ENCODE peak calls at places on chromosomes 13 and 19, in four cellular contexts. H is pancreas, I is mucosa of descending colon, W is tibial artery. C is an unnamed sample. For H3K36me3, the result is how much of the 10 kb centered on the place peaks cover.

GRCh38 chr19:5934779-5935472 is 20.9 kb downstream of the CAPS start:
- DNase-seq in H (no peak), I (no peak), W (no peak), C (no peak)

GRCh38 chr19:6674868-6675305 is 4.9 kb upstream of the TNFSF14 start:
- DNase-seq in H (no peak), I (peak), W (peak), C (peak)

GRCh38 chr19:58439576-58440554 is at the start of gene ZNF132:
- DNase-seq in H (peak), I (peak), W (peak), C (peak)

GRCh38 chr13:70842062-70842644 is 733.9 kb upstream of the KLHL1 start:
- DNase-seq in H (no peak), I (no peak), W (no peak), C (no peak)

GRCh38 chr13:44759723-44760360 is 183.7 kb upstream of the TSC22D1 start:
- DNase-seq in H (peak), I (no peak), W (no peak), C (peak)

GRCh38 chr13:50370303-50370950 is 355.2 kb downstream of the KCNRG start:
- DNase-seq in H (no peak), I (no peak), W (no peak), C (no peak)

GRCh38 chr19:17765069-17765618 is 13.9 kb downstream of the FCHO1 start:
- DNase-seq in H (no peak), I (peak), W (peak), C (peak)

GRCh38 chr19:33374406-33374703 is 846 bp downstream of the CEBPG start:
- DNase-seq in H (peak), I (peak), W (no peak), C (no peak)

DNA sequence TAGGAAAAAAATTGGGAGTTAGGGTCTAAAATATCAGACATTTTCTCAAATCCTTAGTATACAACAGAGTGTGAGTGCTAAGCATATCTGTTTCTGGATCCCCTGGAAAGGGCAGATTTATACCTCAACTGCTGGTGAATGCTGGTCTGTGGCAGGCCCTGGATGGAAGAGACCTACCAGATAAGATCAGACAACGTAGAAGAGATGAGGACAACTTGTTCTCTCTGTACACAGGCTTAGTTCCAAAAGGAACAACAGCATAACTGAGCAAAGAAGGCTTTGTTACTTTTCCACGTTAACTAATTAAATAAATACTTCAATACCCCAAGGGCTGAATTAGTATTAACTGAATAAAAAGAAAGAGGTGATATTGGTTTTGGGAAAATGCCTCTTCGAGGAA is 1277.3 kb downstream of the SLITRK5 start:
- DNase-seq in H (no peak), I (no peak), W (no peak), C (peak)
- H3K36me3 ChIP-seq in H (under half), I (under half), W (under half), C (under half)

GRCh38 chr19:35908010-35908441 is at the start of gene TYROBP:
- DNase-seq in H (no peak), I (peak), W (no peak), C (no peak)
- H3K4me3 ChIP-seq in H (no peak), I (no peak), W (peak), C (peak)

GRCh38 chr13:72218966-72219365 is 352.0 kb upstream of the DACH1 start:
- DNase-seq in H (no peak), I (no peak), W (no peak), C (no peak)

GRCh38 chr13:72217142-72217541 is 350.1 kb upstream of the DACH1 start:
- DNase-seq in H (no peak), I (no peak), W (no peak), C (no peak)

DNA sequence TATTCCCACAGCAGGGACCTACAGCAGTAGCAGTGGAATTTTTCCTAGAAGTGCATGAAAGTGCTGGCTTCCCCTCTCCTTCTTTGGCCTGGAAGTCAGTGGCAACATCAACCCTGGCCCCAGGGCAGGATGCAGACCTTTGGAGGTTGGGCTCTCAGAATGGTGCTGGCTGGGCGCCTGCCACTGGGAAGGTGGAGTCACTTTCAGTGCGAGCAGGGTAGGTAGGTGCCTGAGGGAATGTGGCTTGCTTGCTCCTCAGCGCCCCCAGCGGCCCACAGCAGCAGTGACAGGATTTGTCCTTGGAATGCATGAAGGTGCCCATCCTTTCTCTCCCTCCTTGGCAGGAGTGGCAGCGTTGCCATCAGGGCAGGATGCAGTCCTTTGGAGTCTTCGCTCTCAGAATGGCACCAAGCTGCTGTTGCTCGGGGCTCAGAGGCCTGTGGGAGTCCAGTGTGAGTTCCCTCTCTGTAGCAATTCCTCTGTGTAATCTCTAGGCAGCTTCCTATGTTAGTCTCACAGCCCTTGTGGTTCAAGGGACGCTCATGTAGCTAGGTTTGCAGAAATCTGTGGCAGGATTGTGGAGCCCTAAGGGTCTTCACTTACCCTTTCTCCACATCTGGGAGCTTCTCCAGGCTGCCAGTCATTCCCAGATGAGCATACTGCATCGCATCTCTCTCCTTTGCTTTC is 354.4 kb upstream of the DACH1 start:
- DNase-seq in H (peak), I (peak), W (no peak), C (peak)
- TF ChIP-seq CTCF in H (peak), I (peak), W (no peak), C (no peak)

DNA sequence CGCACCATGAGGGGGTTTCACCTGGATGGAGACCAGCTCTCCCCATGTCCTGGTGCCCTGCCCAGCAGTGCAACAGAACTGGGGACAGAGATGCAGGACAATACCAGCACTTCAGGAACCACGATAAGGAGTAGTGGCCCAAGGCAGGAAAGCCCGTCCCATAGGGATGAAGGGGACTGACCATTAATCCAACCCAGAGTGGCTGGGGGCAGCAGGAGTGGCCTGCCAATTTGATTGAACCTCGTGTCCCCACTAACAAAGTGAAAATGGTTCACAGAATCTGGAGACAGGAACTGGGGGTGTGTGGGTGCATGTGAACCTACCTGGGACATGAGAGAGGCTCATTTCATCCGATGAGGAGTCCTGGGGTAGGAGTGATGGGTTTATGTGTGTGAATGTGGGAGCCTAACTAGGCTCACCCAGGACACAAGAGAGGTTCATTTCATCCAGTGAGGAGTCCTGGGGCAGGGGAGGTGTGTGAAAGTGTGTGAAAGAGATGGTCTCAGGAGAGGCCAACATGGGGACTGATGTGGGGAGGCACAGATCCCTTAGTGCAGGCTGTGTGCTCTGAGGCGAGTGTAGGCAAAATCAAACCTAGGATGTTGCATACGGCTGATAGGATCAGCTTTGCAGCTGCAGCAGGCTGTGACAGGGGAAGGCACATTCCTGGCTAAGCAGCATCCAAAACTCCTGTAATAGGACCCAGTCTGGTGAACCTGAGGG is 98.2 kb downstream of the ZNF429 start:
- DNase-seq in H (no peak), I (no peak), W (no peak), C (no peak)
- H3K36me3 ChIP-seq in H (under half), I (under half), W (under half), C (under half)

GRCh38 chr19:719636-720377 is 11.1 kb downstream of the PALM start:
- DNase-seq in H (no peak), I (no peak), W (no peak), C (no peak)

GRCh38 chr19:719081-719512 is 10.4 kb downstream of the PALM start:
- DNase-seq in H (no peak), I (peak), W (peak), C (no peak)

GRCh38 chr19:720691-721160 is 12.0 kb downstream of the PALM start:
- DNase-seq in H (no peak), I (no peak), W (no peak), C (no peak)

GRCh38 chr19:715347-715746 is 6.6 kb downstream of the PALM start:
- DNase-seq in H (no peak), I (no peak), W (no peak), C (no peak)

DNA sequence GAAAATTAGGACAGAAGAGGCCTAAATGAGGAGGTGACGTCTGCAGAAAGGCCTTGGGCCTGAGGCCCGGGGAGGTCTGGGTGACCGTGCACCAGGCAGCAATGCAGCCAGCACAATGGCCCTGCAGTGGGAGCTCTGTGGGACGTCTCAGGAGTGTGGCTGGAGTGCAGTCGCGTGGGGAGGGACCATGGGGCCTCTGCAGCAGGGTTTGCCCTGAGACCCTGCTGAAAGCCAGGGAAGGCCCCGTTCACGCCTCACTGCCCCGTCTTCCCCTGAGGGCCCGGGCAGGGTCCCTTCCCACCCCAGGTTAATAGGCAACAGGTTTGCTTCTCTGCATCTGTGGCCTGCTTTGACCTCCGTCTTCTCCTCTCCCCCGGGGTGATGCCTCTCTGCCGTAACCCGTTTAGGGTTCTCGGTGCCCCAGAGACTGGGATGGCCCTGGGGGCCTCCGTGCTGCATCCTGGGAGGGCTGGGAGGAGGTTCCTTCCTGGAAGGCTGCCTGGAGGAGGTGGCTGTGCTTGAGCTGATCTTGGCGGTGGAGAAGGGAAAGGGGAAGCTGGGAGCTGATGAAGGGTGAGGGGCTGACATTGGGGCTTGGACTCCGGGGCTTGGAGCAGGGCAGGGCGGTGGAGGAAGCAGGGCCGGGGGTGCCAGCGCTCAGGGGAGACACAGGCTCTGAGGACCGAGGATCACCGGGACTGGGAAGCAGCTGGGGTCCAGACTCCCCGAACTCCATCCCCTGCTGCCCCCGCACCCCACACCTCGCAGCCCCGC is 9.7 kb downstream of the PALM start:
- DNase-seq in H (no peak), I (no peak), W (no peak), C (no peak)
- H3K4me3 ChIP-seq in H (no peak), I (no peak), W (no peak), C (no peak)